ENCODE peak calls at places on chromosomes 4 and X, in four cellular contexts. One of them, this sample, is unnamed.

GRCh38 chr4:126697748-126698147 is 935.0 kb upstream of the INTU start:
- DNase-seq in MV-4-11: no peak
- DNase-seq in Ammon's horn: no peak
- DNase-seq in stimulated activated CD4-positive, alpha-beta T cell treated with anti-CD3 and anti-CD28 coated beads, Interleukin-1b, Interleukin-23, amount 100 ng/mL, for 4 hours: no peak
- DNase-seq in this sample: no peak

GRCh38 chrX:63250253-63250868 is 100.8 kb downstream of the SPIN4 start:
- DNase-seq in stimulated activated CD4-positive, alpha-beta T cell treated with anti-CD3 and anti-CD28 coated beads, Interleukin-1b, Interleukin-23, amount 100 ng/mL, for 4 hours: peak
- DNase-seq in Ammon's horn: peak
- DNase-seq in MV-4-11: no peak
- DNase-seq in this sample: peak

GRCh38 chrX:69189972-69190371 is 24.7 kb upstream of the PJA1 start:
- DNase-seq in MV-4-11: no peak
- DNase-seq in Ammon's horn: peak
- DNase-seq in stimulated activated CD4-positive, alpha-beta T cell treated with anti-CD3 and anti-CD28 coated beads, Interleukin-1b, Interleukin-23, amount 100 ng/mL, for 4 hours: no peak
- DNase-seq in this sample: no peak

GRCh38 chr4:153684182-153685073 is at the start of gene TLR2:
- DNase-seq in MV-4-11: peak
- DNase-seq in Ammon's horn: peak
- DNase-seq in stimulated activated CD4-positive, alpha-beta T cell treated with anti-CD3 and anti-CD28 coated beads, Interleukin-1b, Interleukin-23, amount 100 ng/mL, for 4 hours: peak
- DNase-seq in this sample: peak

GRCh38 chrX:93319604-93320003 is 353.8 kb downstream of the NAP1L3 start:
- DNase-seq in Ammon's horn: no peak
- DNase-seq in MV-4-11: no peak
- DNase-seq in stimulated activated CD4-positive, alpha-beta T cell treated with anti-CD3 and anti-CD28 coated beads, Interleukin-1b, Interleukin-23, amount 100 ng/mL, for 4 hours: no peak
- DNase-seq in this sample: no peak

GRCh38 chrX:47273011-47273730 is 40.4 kb downstream of the USP11 start:
- DNase-seq in stimulated activated CD4-positive, alpha-beta T cell treated with anti-CD3 and anti-CD28 coated beads, Interleukin-1b, Interleukin-23, amount 100 ng/mL, for 4 hours: no peak
- DNase-seq in MV-4-11: no peak
- DNase-seq in Ammon's horn: no peak
- DNase-seq in this sample: no peak

GRCh38 chrX:95907081-95907480 is 777.6 kb upstream of the DIAPH2 start:
- DNase-seq in stimulated activated CD4-positive, alpha-beta T cell treated with anti-CD3 and anti-CD28 coated beads, Interleukin-1b, Interleukin-23, amount 100 ng/mL, for 4 hours: no peak
- DNase-seq in Ammon's horn: no peak
- DNase-seq in MV-4-11: no peak
- DNase-seq in this sample: no peak

GRCh38 chr4:180636696-180637095 is 1606.5 kb upstream of the TENM3 start:
- DNase-seq in MV-4-11: no peak
- DNase-seq in stimulated activated CD4-positive, alpha-beta T cell treated with anti-CD3 and anti-CD28 coated beads, Interleukin-1b, Interleukin-23, amount 100 ng/mL, for 4 hours: no peak
- DNase-seq in Ammon's horn: no peak
- DNase-seq in this sample: no peak

GRCh38 chr4:57373971-57374370 is 263.8 kb upstream of the IGFBP7 start:
- DNase-seq in MV-4-11: no peak
- DNase-seq in Ammon's horn: no peak
- DNase-seq in stimulated activated CD4-positive, alpha-beta T cell treated with anti-CD3 and anti-CD28 coated beads, Interleukin-1b, Interleukin-23, amount 100 ng/mL, for 4 hours: no peak
- DNase-seq in this sample: no peak

GRCh38 chr4:169620846-169621228 is 459 bp downstream of the CLCN3 start:
- DNase-seq in stimulated activated CD4-positive, alpha-beta T cell treated with anti-CD3 and anti-CD28 coated beads, Interleukin-1b, Interleukin-23, amount 100 ng/mL, for 4 hours: no peak
- DNase-seq in Ammon's horn: peak
- DNase-seq in MV-4-11: no peak
- DNase-seq in this sample: no peak

GRCh38 chr4:186445040-186445439 is 110.3 kb downstream of the MTNR1A start:
- DNase-seq in stimulated activated CD4-positive, alpha-beta T cell treated with anti-CD3 and anti-CD28 coated beads, Interleukin-1b, Interleukin-23, amount 100 ng/mL, for 4 hours: no peak
- DNase-seq in Ammon's horn: no peak
- DNase-seq in MV-4-11: no peak
- DNase-seq in this sample: no peak

GRCh38 chr4:33924239-33924638 is 2320.1 kb downstream of the ARAP2 start:
- DNase-seq in Ammon's horn: no peak
- DNase-seq in MV-4-11: peak
- DNase-seq in stimulated activated CD4-positive, alpha-beta T cell treated with anti-CD3 and anti-CD28 coated beads, Interleukin-1b, Interleukin-23, amount 100 ng/mL, for 4 hours: no peak
- DNase-seq in this sample: no peak

GRCh38 chr4:77273412-77273811 is 116.4 kb downstream of the CCNG2 start:
- DNase-seq in Ammon's horn: no peak
- DNase-seq in MV-4-11: no peak
- DNase-seq in stimulated activated CD4-positive, alpha-beta T cell treated with anti-CD3 and anti-CD28 coated beads, Interleukin-1b, Interleukin-23, amount 100 ng/mL, for 4 hours: no peak
- DNase-seq in this sample: no peak

GRCh38 chr4:3518511-3518880 is 13.7 kb downstream of the LRPAP1 start:
- DNase-seq in MV-4-11: no peak
- DNase-seq in stimulated activated CD4-positive, alpha-beta T cell treated with anti-CD3 and anti-CD28 coated beads, Interleukin-1b, Interleukin-23, amount 100 ng/mL, for 4 hours: no peak
- DNase-seq in Ammon's horn: no peak
- DNase-seq in this sample: no peak

GRCh38 chrX:72306851-72307645 is 1.3 kb upstream of the CITED1 start:
- DNase-seq in stimulated activated CD4-positive, alpha-beta T cell treated with anti-CD3 and anti-CD28 coated beads, Interleukin-1b, Interleukin-23, amount 100 ng/mL, for 4 hours: no peak
- DNase-seq in Ammon's horn: peak
- DNase-seq in MV-4-11: peak
- DNase-seq in this sample: peak

GRCh38 chrX:69065451-69065850 is 99.8 kb downstream of the PJA1 start:
- DNase-seq in Ammon's horn: no peak
- DNase-seq in MV-4-11: no peak
- DNase-seq in stimulated activated CD4-positive, alpha-beta T cell treated with anti-CD3 and anti-CD28 coated beads, Interleukin-1b, Interleukin-23, amount 100 ng/mL, for 4 hours: no peak
- DNase-seq in this sample: no peak

GRCh38 chr4:95106408-95106928 is 348.7 kb downstream of the BMPR1B start:
- DNase-seq in stimulated activated CD4-positive, alpha-beta T cell treated with anti-CD3 and anti-CD28 coated beads, Interleukin-1b, Interleukin-23, amount 100 ng/mL, for 4 hours: no peak
- DNase-seq in MV-4-11: no peak
- DNase-seq in Ammon's horn: no peak
- DNase-seq in this sample: no peak

GRCh38 chrX:25721564-25721963 is 416.6 kb upstream of the MAGEB18 start:
- DNase-seq in Ammon's horn: no peak
- DNase-seq in stimulated activated CD4-positive, alpha-beta T cell treated with anti-CD3 and anti-CD28 coated beads, Interleukin-1b, Interleukin-23, amount 100 ng/mL, for 4 hours: no peak
- DNase-seq in MV-4-11: no peak
- DNase-seq in this sample: peak

GRCh38 chr4:147518086-147518485 is 37.2 kb downstream of the EDNRA start:
- DNase-seq in MV-4-11: no peak
- DNase-seq in Ammon's horn: no peak
- DNase-seq in stimulated activated CD4-positive, alpha-beta T cell treated with anti-CD3 and anti-CD28 coated beads, Interleukin-1b, Interleukin-23, amount 100 ng/mL, for 4 hours: no peak
- DNase-seq in this sample: no peak

This sample was measured in NB4.